ENCODE peak calls at places on chromosomes 11 and 22, in seven cellular contexts. M, N, B, J, D, Q and E are unnamed samples. For H3K4me1, the result is how much of the 10 kb centered on the place peaks cover.

GRCh38 chr22:44712962-44713361 is 11.0 kb downstream of the PRR5 start:
- DNase-seq in J (no peak), B (no peak), M (no peak), N (no peak), Q (no peak), D (no peak), E (no peak)

GRCh38 chr11:70210051-70210501 is 7.0 kb downstream of the FADD start:
- DNase-seq in M (peak), N (no peak), B (no peak), Q (no peak), J (peak), D (peak), E (peak)

GRCh38 chr11:64343740-64344133 is 3.7 kb downstream of the CCDC88B start:
- DNase-seq in N (no peak), Q (no peak), J (no peak), B (no peak), M (no peak), D (no peak), E (peak)

GRCh38 chr11:10051868-10052586 is 242.0 kb downstream of the SBF2 start:
- DNase-seq in Q (no peak), B (no peak), M (peak), J (peak), N (no peak), D (peak), E (peak)

GRCh38 chr22:41526802-41527799 is 17.2 kb downstream of the POLR3H start:
- DNase-seq in Q (peak), J (peak), M (peak), B (peak), D (no peak), N (no peak), E (peak)

GRCh38 chr11:102360681-102361080 is 13.7 kb downstream of the BIRC2 start:
- DNase-seq in N (no peak), Q (no peak), B (no peak), M (no peak), J (no peak), D (no peak), E (no peak)

GRCh38 chr11:27107548-27107947 is 66.9 kb downstream of the BBOX1 start:
- DNase-seq in M (no peak), D (no peak), B (no peak), Q (no peak), J (no peak), N (no peak), E (no peak)

GRCh38 chr11:92932023-92932422 is 37.4 kb upstream of the MTNR1B start:
- DNase-seq in Q (no peak), D (peak), N (no peak), B (no peak), M (peak), J (peak), E (peak)

GRCh38 chr11:116176484-116177005 is 596.2 kb downstream of the BUD13 start:
- DNase-seq in B (no peak), J (no peak), N (no peak), M (no peak), D (no peak), Q (no peak), E (no peak)

GRCh38 chr22:29245626-29246385 is 22.0 kb downstream of the RHBDD3 start:
- DNase-seq in M (peak), D (peak), B (peak), J (peak), N (peak), Q (peak), E (peak)

GRCh38 chr11:122748968-122749687 is 89.2 kb upstream of the CRTAM start:
- DNase-seq in B (peak), N (no peak), Q (peak), M (peak), D (peak), J (peak), E (peak)

GRCh38 chr22:43892183-43892894 is 526 bp upstream of the PNPLA5 start:
- DNase-seq in M (no peak), J (no peak), N (no peak), Q (no peak), B (no peak), D (no peak), E (no peak)

GRCh38 chr22:47944941-47945340 is 1182.5 kb downstream of the TBC1D22A start:
- DNase-seq in Q (no peak), M (no peak), B (no peak), J (no peak), D (no peak), N (no peak), E (no peak)

GRCh38 chr22:47940211-47940610 is 1177.8 kb downstream of the TBC1D22A start:
- DNase-seq in D (no peak), J (no peak), Q (no peak), N (no peak), M (no peak), B (no peak), E (no peak)

GRCh38 chr22:47943729-47944700 is 1181.6 kb downstream of the TBC1D22A start:
- DNase-seq in Q (no peak), N (no peak), M (no peak), B (no peak), D (no peak), J (no peak), E (no peak)
- H3K4me1 ChIP-seq in Q (under half), N (under half), M (under half), B (under half), D (under half), J (under half), E (under half)

GRCh38 chr11:96215094-96215782 is 127.8 kb downstream of the MAML2 start:
- DNase-seq in D (peak), M (peak), B (no peak), Q (no peak), J (peak), N (no peak), E (peak)
- H3K4me1 ChIP-seq in D (under half), M (under half), B (under half), Q (under half), J (under half), N (under half), E (half or more)

GRCh38 chr11:65432686-65433582 is 10.3 kb downstream of the NEAT1 start:
- DNase-seq in M (peak), B (no peak), D (peak), J (peak), N (no peak), Q (no peak), E (peak)
- H3K4me1 ChIP-seq in M (under half), B (half or more), D (under half), J (under half), N (under half), Q (half or more), E (under half)

DNA sequence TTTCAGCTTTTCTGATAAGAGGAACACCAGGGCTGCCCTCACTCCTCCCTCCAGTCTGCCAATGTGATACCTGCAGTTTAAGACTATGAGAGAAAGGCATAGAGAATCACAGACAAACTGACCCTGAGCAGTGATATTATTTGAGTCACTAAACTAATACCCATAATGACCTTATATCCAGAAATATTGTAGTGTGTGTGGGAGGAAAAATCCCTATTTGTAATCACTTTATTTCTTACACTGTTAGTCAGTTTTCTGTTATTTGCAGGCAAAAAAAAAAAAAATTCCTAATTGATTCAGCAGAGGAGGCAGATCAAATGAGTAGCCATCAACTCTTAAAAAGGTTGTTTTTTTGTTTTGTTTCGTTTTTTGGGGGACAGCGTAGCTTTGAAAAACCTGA is 82.5 kb downstream of the MAML2 start:
- DNase-seq in B (no peak), N (no peak), M (peak), Q (no peak), J (no peak), D (no peak), E (no peak)
- H3K4me1 ChIP-seq in B (under half), N (under half), M (under half), Q (under half), J (under half), D (under half), E (half or more)

GRCh38 chr11:119323532-119324033 is 6.7 kb upstream of the MCAM start:
- DNase-seq in M (peak), J (peak), B (peak), N (peak), Q (peak), D (peak), E (peak)

GRCh38 chr11:119324124-119324665 is 7.3 kb upstream of the MCAM start:
- DNase-seq in Q (no peak), J (no peak), D (no peak), N (no peak), B (no peak), M (no peak), E (no peak)

GRCh38 chr11:119322921-119323531 is 6.1 kb upstream of the MCAM start:
- DNase-seq in Q (no peak), M (no peak), N (no peak), J (no peak), B (no peak), D (no peak), E (no peak)

GRCh38 chr11:119320593-119321524 is 3.9 kb upstream of the MCAM start:
- DNase-seq in B (peak), Q (no peak), D (peak), N (no peak), M (peak), J (peak), E (peak)

DNA sequence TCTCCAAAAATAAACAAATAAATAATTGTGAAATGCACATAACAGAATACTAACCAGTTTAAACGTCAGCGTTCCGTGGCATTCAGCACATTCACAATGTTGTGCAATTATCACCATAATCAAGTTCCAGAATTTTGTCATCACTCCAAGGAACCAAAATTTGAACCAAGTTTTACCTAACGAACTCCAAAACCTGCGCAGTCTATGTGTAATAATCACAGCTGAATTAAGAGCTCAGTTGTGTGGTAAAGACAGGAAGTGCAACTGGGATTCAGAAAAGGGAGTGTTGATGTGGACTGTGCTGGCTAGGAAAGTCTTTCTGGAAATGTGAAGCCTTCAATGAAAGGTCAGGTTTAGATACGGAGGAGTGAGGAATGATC is 5.4 kb upstream of the MCAM start:
- DNase-seq in Q (no peak), N (no peak), B (no peak), M (no peak), J (peak), D (no peak), E (no peak)
- H3K4me1 ChIP-seq in Q (under half), N (under half), B (half or more), M (under half), J (half or more), D (under half), E (under half)

GRCh38 chr11:45093761-45094455 is 52.5 kb upstream of the PRDM11 start:
- DNase-seq in N (no peak), B (peak), D (no peak), J (no peak), Q (no peak), M (no peak), E (no peak)

GRCh38 chr11:45091563-45092392 is 54.7 kb upstream of the PRDM11 start:
- DNase-seq in B (peak), D (peak), N (no peak), M (no peak), Q (no peak), J (peak), E (peak)

GRCh38 chr11:45095691-45096010 is 50.8 kb upstream of the PRDM11 start:
- DNase-seq in M (no peak), B (no peak), D (no peak), J (no peak), N (no peak), Q (no peak), E (no peak)

GRCh38 chr11:45094958-45095690 is 51.3 kb upstream of the PRDM11 start:
- DNase-seq in Q (no peak), B (no peak), D (no peak), J (no peak), N (no peak), M (no peak), E (no peak)

DNA sequence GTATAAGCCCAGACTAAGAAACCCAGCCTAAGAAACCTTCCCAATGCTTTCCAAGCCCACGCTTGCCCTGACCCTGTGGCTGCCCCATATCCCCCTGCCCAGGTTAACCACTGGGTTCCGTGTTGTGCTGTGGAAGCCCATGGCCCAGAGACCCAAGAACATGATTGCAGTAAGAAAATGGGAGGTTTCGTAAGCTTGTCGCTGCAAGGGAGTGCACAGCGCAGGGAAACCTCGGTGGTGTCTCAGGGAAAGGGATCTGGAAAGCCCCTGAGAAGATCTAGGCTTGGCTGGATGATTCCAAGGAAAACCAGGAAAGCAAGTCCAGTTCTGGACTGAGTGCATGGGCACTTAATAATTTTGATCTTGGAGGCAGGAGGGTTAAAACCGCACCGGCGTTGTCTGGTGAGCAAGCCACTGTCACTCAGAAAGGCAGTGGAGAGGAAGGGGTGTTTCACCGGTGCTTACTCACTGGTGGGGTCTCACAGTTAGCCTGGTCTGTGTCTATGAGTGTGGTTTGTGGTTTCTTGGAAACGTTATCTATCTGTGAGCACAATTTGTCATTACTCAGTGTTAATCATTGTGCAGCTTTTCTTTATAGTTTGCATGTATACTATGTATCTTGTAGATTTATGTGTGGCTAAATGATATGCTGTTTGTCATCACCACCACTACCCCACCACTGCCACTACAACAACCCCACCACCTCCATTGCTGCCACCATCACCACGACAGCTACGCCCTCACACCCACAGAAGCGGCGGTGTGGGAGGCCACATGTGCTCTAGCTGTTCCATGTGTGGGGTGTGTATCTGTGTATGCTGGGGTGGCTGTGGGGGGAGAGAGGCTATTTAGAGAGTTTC is 53.3 kb upstream of the PRDM11 start:
- DNase-seq in D (peak), M (peak), Q (no peak), J (peak), N (no peak), B (no peak), E (no peak)
- H3K4me1 ChIP-seq in D (under half), M (under half), Q (under half), J (under half), N (under half), B (under half), E (half or more)

GRCh38 chr11:114970908-114971645 is 292.8 kb downstream of the NXPE2 start:
- DNase-seq in Q (no peak), M (no peak), B (no peak), D (no peak), J (no peak), N (no peak), E (no peak)
- H3K4me1 ChIP-seq in Q (under half), M (under half), B (under half), D (under half), J (under half), N (under half), E (under half)